ENCODE peak calls at places on chromosomes 11 and 22, in five cellular contexts. One of them, this sample, is unnamed.

GRCh38 chr11:35529971-35530495 is 4.6 kb upstream of the PAMR1 start:
- DNase-seq in A549: no peak
- DNase-seq in H1: no peak
- DNase-seq in HepG2: no peak
- DNase-seq in K562: no peak
- DNase-seq in this sample: no peak

GRCh38 chr22:33210129-33210784 is 152.1 kb upstream of the SYN3 start:
- DNase-seq in A549: peak
- DNase-seq in H1: no peak
- DNase-seq in HepG2: peak
- DNase-seq in K562: peak
- DNase-seq in this sample: peak

GRCh38 chr11:117180661-117181585 is 2.4 kb downstream of the SIDT2 start:
- DNase-seq in A549: peak
- DNase-seq in H1: peak
- DNase-seq in HepG2: peak
- DNase-seq in K562: peak
- DNase-seq in this sample: peak

GRCh38 chr11:87059596-87059995 is 21.9 kb downstream of the TMEM135 start:
- DNase-seq in A549: no peak
- DNase-seq in H1: no peak
- DNase-seq in HepG2: no peak
- DNase-seq in K562: no peak
- DNase-seq in this sample: no peak

GRCh38 chr11:79768343-79768742 is 327.5 kb upstream of the TENM4 start:
- DNase-seq in A549: no peak
- DNase-seq in H1: no peak
- DNase-seq in HepG2: no peak
- DNase-seq in K562: no peak
- DNase-seq in this sample: no peak

GRCh38 chr11:56521955-56522354 is 21.1 kb downstream of the OR5M11 start:
- DNase-seq in A549: peak
- DNase-seq in H1: no peak
- DNase-seq in HepG2: peak
- DNase-seq in K562: no peak
- DNase-seq in this sample: no peak

GRCh38 chr22:50059881-50060262 is 1.8 kb upstream of the TTLL8 start:
- DNase-seq in A549: no peak
- DNase-seq in H1: no peak
- DNase-seq in HepG2: no peak
- DNase-seq in K562: no peak
- DNase-seq in this sample: no peak

GRCh38 chr22:29523761-29524160 is 29.8 kb downstream of the THOC5 start:
- DNase-seq in A549: no peak
- DNase-seq in H1: no peak
- DNase-seq in HepG2: no peak
- DNase-seq in K562: no peak
- DNase-seq in this sample: no peak

GRCh38 chr11:57424802-57425564 is 1.9 kb downstream of the SLC43A3 start:
- DNase-seq in A549: no peak
- DNase-seq in H1: no peak
- DNase-seq in HepG2: peak
- DNase-seq in K562: peak
- DNase-seq in this sample: peak

GRCh38 chr11:27209562-27210005 is 153.4 kb downstream of the CCDC34 start:
- DNase-seq in A549: peak
- DNase-seq in H1: no peak
- DNase-seq in HepG2: peak
- DNase-seq in K562: peak
- DNase-seq in this sample: peak

GRCh38 chr11:46390331-46391171 is 1.0 kb downstream of the CHRM4 start:
- DNase-seq in A549: no peak
- DNase-seq in H1: no peak
- DNase-seq in HepG2: no peak
- DNase-seq in K562: no peak
- DNase-seq in this sample: no peak

GRCh38 chr11:73184953-73185671 is 33.0 kb upstream of the P2RY2 start:
- DNase-seq in A549: peak
- DNase-seq in H1: no peak
- DNase-seq in HepG2: peak
- DNase-seq in K562: peak
- DNase-seq in this sample: peak

GRCh38 chr11:8605956-8606355 is 11.9 kb upstream of the STK33 start:
- DNase-seq in A549: no peak
- DNase-seq in H1: no peak
- DNase-seq in HepG2: no peak
- DNase-seq in K562: no peak
- DNase-seq in this sample: no peak

GRCh38 chr11:117828641-117829368 is 4.3 kb upstream of the FXYD2 start:
- DNase-seq in A549: peak
- DNase-seq in H1: no peak
- DNase-seq in HepG2: no peak
- DNase-seq in K562: peak
- DNase-seq in this sample: peak

GRCh38 chr22:42316988-42317387 is 46.5 kb upstream of the TCF20 start:
- DNase-seq in A549: no peak
- DNase-seq in H1: no peak
- DNase-seq in HepG2: no peak
- DNase-seq in K562: peak
- DNase-seq in this sample: no peak

GRCh38 chr11:110130642-110131238 is 37.5 kb downstream of the ZC3H12C start:
- DNase-seq in A549: no peak
- DNase-seq in H1: peak
- DNase-seq in HepG2: no peak
- DNase-seq in K562: no peak
- DNase-seq in this sample: peak

GRCh38 chr11:44623716-44624491 is 58.4 kb downstream of the CD82 start:
- DNase-seq in A549: no peak
- DNase-seq in H1: no peak
- DNase-seq in HepG2: no peak
- DNase-seq in K562: no peak
- DNase-seq in this sample: peak

GRCh38 chr22:36781656-36782627 is 6.0 kb upstream of the IFT27 start:
- DNase-seq in A549: peak
- DNase-seq in H1: peak
- DNase-seq in HepG2: peak
- DNase-seq in K562: peak
- DNase-seq in this sample: peak
- H3K4me3 ChIP-seq in A549: no peak
- H3K4me3 ChIP-seq in H1: peak
- H3K4me3 ChIP-seq in HepG2: no peak
- H3K4me3 ChIP-seq in K562: no peak
- H3K4me3 ChIP-seq in this sample: no peak

GRCh38 chr22:46297151-46297819 is 615 bp downstream of the GTSE1 start:
- DNase-seq in A549: no peak
- DNase-seq in H1: no peak
- DNase-seq in HepG2: peak
- DNase-seq in K562: peak
- DNase-seq in this sample: peak

GRCh38 chr22:46294784-46295183 is 1.9 kb upstream of the GTSE1 start:
- DNase-seq in A549: no peak
- DNase-seq in H1: no peak
- DNase-seq in HepG2: no peak
- DNase-seq in K562: no peak
- DNase-seq in this sample: no peak

GRCh38 chr22:46293591-46294260 is 2.9 kb upstream of the GTSE1 start:
- DNase-seq in A549: no peak
- DNase-seq in H1: no peak
- DNase-seq in HepG2: no peak
- DNase-seq in K562: no peak
- DNase-seq in this sample: no peak

GRCh38 chr22:46296257-46297150 is at the start of gene GTSE1:
- DNase-seq in A549: peak
- DNase-seq in H1: peak
- DNase-seq in HepG2: peak
- DNase-seq in K562: peak
- DNase-seq in this sample: peak

DNA sequence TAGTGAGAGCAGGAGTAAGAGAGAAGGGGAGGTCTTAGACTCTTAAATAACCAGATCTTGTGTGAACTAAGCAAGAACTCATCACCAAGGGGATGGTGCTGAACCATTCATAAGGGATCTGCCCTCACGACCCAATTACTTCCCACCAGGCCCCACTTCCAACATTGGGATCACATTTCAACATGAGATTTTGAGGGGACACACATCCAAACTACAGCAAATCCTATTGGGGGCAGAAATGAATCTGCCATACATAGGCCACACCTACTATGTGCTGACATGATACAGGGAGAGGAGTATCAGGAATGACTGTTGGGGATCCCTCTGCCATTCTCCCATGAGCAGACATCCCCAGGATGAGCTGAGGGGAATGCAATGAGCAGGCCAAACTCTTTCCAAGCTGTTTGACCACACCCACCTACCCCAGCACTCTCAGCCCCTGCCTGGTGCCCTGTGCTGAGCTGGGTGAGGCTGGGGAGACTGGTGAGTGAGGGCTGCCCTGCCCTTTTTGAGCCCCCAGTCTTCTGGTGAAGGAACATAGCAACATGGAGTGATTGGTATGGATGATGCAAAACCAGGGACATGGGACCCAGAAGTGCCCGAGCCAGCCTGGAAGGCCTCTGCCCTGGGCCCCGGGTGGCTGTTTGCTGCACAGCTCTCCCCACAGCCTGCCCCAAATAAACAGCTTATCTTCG is 1.2 kb upstream of the GTSE1 start:
- DNase-seq in A549: no peak
- DNase-seq in H1: no peak
- DNase-seq in HepG2: no peak
- DNase-seq in K562: no peak
- DNase-seq in this sample: no peak
- TF ChIP-seq MAX in A549: no peak
- TF ChIP-seq MAX in H1: no peak
- TF ChIP-seq MAX in HepG2: no peak
- TF ChIP-seq MAX in K562: no peak
- TF ChIP-seq MAX in this sample: no peak

DNA sequence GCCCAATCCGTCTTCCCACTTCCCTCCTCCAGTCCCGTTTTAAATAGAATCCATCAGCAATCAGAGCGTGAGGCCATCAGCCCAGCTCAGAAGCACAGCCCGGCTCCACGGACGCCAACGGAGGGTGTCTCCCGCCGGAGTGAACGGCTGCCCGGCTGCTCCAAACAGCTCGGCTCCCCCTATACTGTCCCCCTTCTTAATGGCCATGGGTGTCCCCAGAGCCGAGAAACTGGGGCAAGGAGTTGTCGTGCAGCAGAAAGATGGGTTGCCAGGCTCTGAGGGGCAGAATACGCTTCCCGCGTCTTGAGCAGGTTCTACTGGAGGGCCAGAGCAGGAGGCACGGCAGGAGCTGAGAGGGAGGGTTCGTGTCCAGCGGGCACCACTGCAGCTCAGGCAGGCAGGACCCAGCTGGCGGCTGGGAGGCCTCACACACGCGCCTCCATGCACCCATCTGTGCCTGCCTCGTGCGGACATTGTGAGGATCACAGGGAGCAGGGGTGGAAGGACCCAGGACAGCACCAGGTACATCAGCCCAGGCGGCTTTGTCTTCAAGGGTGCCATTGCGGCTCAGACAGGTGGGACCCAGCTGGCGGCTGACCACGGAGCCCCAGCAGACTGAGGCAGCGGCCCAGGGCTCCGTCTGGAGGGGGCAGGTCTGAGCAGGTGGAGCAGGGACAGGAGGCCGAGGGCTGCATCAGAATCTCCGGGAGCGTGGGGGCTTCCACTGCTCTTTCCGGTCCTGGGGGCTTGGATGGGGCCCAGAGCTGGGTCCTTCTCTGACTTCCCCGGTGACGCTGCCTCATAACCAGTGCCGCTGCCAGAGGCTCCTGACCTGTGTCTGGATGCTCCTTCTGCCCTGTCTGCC is 882.7 kb downstream of the BRD1 start:
- DNase-seq in A549: no peak
- DNase-seq in H1: no peak
- DNase-seq in HepG2: no peak
- DNase-seq in K562: no peak
- DNase-seq in this sample: no peak
- TF ChIP-seq JUN in A549: no peak
- TF ChIP-seq JUN in H1: no peak
- TF ChIP-seq JUN in HepG2: no peak
- TF ChIP-seq JUN in K562: no peak
- TF ChIP-seq JUN in this sample: no peak

GRCh38 chr11:7520011-7520942 is 6.5 kb downstream of the PPFIBP2 start:
- DNase-seq in A549: no peak
- DNase-seq in H1: no peak
- DNase-seq in HepG2: no peak
- DNase-seq in K562: no peak
- DNase-seq in this sample: no peak
- H3K4me3 ChIP-seq in A549: no peak
- H3K4me3 ChIP-seq in H1: no peak
- H3K4me3 ChIP-seq in HepG2: no peak
- H3K4me3 ChIP-seq in K562: no peak
- H3K4me3 ChIP-seq in this sample: no peak

GRCh38 chr11:124482362-124483147 is 37.1 kb upstream of the OR8B8 start:
- DNase-seq in A549: no peak
- DNase-seq in H1: no peak
- DNase-seq in HepG2: no peak
- DNase-seq in K562: no peak
- DNase-seq in this sample: peak

GRCh38 chr11:124481365-124482323 is 36.1 kb upstream of the OR8B8 start:
- DNase-seq in A549: peak
- DNase-seq in H1: no peak
- DNase-seq in HepG2: peak
- DNase-seq in K562: peak
- DNase-seq in this sample: peak

DNA sequence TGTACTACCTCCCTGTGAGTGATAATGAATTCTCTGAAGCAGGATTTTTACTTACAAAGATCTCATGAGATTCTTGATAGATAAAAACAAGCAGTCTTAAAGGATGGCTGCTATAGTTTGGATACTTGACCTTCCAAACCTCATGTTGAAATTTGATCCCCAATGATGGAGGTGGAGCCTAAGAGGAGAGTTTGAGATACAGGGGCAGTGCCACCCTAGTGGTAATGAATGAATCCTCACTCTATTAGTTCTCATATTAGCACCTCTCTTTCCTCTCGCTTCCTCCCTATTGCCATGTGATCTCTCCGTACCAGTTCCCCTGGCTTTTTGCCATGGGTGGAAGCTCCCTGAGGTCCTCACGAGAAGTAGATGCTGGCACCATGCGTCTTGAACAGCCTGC is 37.9 kb upstream of the OR8B8 start:
- DNase-seq in A549: no peak
- DNase-seq in H1: no peak
- DNase-seq in HepG2: no peak
- DNase-seq in K562: no peak
- DNase-seq in this sample: no peak
- TF ChIP-seq MAX in A549: no peak
- TF ChIP-seq MAX in H1: no peak
- TF ChIP-seq MAX in HepG2: no peak
- TF ChIP-seq MAX in K562: no peak
- TF ChIP-seq MAX in this sample: no peak

DNA sequence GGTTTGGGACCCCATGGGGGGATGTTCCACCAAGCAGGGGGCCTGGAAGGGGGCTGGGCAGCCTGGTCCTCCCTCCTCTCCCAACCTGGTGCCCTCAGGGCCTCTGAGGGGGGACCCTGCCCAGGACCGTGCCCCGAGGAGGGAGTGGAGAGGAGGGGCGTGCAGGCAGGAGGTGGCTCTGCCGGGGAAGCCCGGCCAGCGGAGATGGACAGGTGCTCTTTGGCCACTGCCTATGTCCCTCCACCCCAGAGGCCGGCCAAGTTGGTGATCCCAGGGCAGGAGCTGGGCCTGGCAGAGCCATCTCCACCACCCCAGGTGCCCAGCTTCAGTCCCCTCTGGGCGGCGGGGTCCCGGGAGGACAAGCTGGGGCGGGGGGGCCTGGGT is 2.4 kb downstream of the MUC2 start:
- DNase-seq in A549: no peak
- DNase-seq in H1: no peak
- DNase-seq in HepG2: no peak
- DNase-seq in K562: no peak
- DNase-seq in this sample: no peak
- TF ChIP-seq JUN in A549: no peak
- TF ChIP-seq JUN in H1: no peak
- TF ChIP-seq JUN in HepG2: no peak
- TF ChIP-seq JUN in K562: no peak
- TF ChIP-seq JUN in this sample: no peak

This sample was measured in endothelial cell of umbilical vein.